ENCODE peak calls at places on chromosomes 12 and 14, in six cellular contexts. One of them, this sample, is unnamed.

GRCh38 chr12:92144631-92145480 is 790 bp downstream of the BTG1 start:
- DNase-seq in stimulated activated CD8-positive, alpha-beta memory T cell treated with anti-CD3 and anti-CD28 coated beads, Interleukin-15, amount 100 ng/mL, for 24 hours: peak
- DNase-seq in AML-193: no peak
- DNase-seq in stimulated activated CD4-positive, alpha-beta T cell treated with anti-CD3 and anti-CD28 coated beads, Interleukin-1b, Interleukin-23, amount 100 ng/mL, for 4 hours: peak
- DNase-seq in A549: no peak
- DNase-seq in right lobe of liver: peak
- DNase-seq in this sample: peak

GRCh38 chr14:91872011-91872476 is 4.7 kb upstream of the TC2N start:
- DNase-seq in stimulated activated CD8-positive, alpha-beta memory T cell treated with anti-CD3 and anti-CD28 coated beads, Interleukin-15, amount 100 ng/mL, for 24 hours: no peak
- DNase-seq in AML-193: no peak
- DNase-seq in stimulated activated CD4-positive, alpha-beta T cell treated with anti-CD3 and anti-CD28 coated beads, Interleukin-1b, Interleukin-23, amount 100 ng/mL, for 4 hours: peak
- DNase-seq in A549: no peak
- DNase-seq in right lobe of liver: peak
- DNase-seq in this sample: no peak

GRCh38 chr14:23432102-23432925 is 3.1 kb downstream of the MYH7 start:
- DNase-seq in stimulated activated CD8-positive, alpha-beta memory T cell treated with anti-CD3 and anti-CD28 coated beads, Interleukin-15, amount 100 ng/mL, for 24 hours: no peak
- DNase-seq in AML-193: no peak
- DNase-seq in stimulated activated CD4-positive, alpha-beta T cell treated with anti-CD3 and anti-CD28 coated beads, Interleukin-1b, Interleukin-23, amount 100 ng/mL, for 4 hours: no peak
- DNase-seq in A549: no peak
- DNase-seq in right lobe of liver: no peak
- DNase-seq in this sample: no peak

GRCh38 chr12:25276199-25276937 is 25.6 kb upstream of the KRAS start:
- DNase-seq in stimulated activated CD8-positive, alpha-beta memory T cell treated with anti-CD3 and anti-CD28 coated beads, Interleukin-15, amount 100 ng/mL, for 24 hours: peak
- DNase-seq in AML-193: no peak
- DNase-seq in stimulated activated CD4-positive, alpha-beta T cell treated with anti-CD3 and anti-CD28 coated beads, Interleukin-1b, Interleukin-23, amount 100 ng/mL, for 4 hours: peak
- DNase-seq in A549: peak
- DNase-seq in right lobe of liver: peak
- DNase-seq in this sample: no peak

GRCh38 chr12:68636268-68636667 is 25.6 kb downstream of the RAP1B start:
- DNase-seq in stimulated activated CD8-positive, alpha-beta memory T cell treated with anti-CD3 and anti-CD28 coated beads, Interleukin-15, amount 100 ng/mL, for 24 hours: no peak
- DNase-seq in AML-193: no peak
- DNase-seq in stimulated activated CD4-positive, alpha-beta T cell treated with anti-CD3 and anti-CD28 coated beads, Interleukin-1b, Interleukin-23, amount 100 ng/mL, for 4 hours: no peak
- DNase-seq in A549: no peak
- DNase-seq in right lobe of liver: no peak
- DNase-seq in this sample: no peak

GRCh38 chr14:87901196-87901595 is 91.8 kb downstream of the GALC start:
- DNase-seq in stimulated activated CD8-positive, alpha-beta memory T cell treated with anti-CD3 and anti-CD28 coated beads, Interleukin-15, amount 100 ng/mL, for 24 hours: no peak
- DNase-seq in AML-193: no peak
- DNase-seq in stimulated activated CD4-positive, alpha-beta T cell treated with anti-CD3 and anti-CD28 coated beads, Interleukin-1b, Interleukin-23, amount 100 ng/mL, for 4 hours: no peak
- DNase-seq in A549: no peak
- DNase-seq in right lobe of liver: no peak
- DNase-seq in this sample: no peak

GRCh38 chr12:65828711-65829339 is 4.5 kb downstream of the HMGA2 start:
- DNase-seq in stimulated activated CD8-positive, alpha-beta memory T cell treated with anti-CD3 and anti-CD28 coated beads, Interleukin-15, amount 100 ng/mL, for 24 hours: no peak
- DNase-seq in AML-193: no peak
- DNase-seq in stimulated activated CD4-positive, alpha-beta T cell treated with anti-CD3 and anti-CD28 coated beads, Interleukin-1b, Interleukin-23, amount 100 ng/mL, for 4 hours: no peak
- DNase-seq in A549: no peak
- DNase-seq in right lobe of liver: no peak
- DNase-seq in this sample: no peak

GRCh38 chr12:117090816-117091711 is 8.2 kb downstream of the TESC start:
- DNase-seq in stimulated activated CD8-positive, alpha-beta memory T cell treated with anti-CD3 and anti-CD28 coated beads, Interleukin-15, amount 100 ng/mL, for 24 hours: no peak
- DNase-seq in AML-193: no peak
- DNase-seq in stimulated activated CD4-positive, alpha-beta T cell treated with anti-CD3 and anti-CD28 coated beads, Interleukin-1b, Interleukin-23, amount 100 ng/mL, for 4 hours: no peak
- DNase-seq in A549: no peak
- DNase-seq in right lobe of liver: peak
- DNase-seq in this sample: no peak

GRCh38 chr12:118145113-118145797 is 9.3 kb downstream of the PEBP1 start:
- DNase-seq in stimulated activated CD8-positive, alpha-beta memory T cell treated with anti-CD3 and anti-CD28 coated beads, Interleukin-15, amount 100 ng/mL, for 24 hours: no peak
- DNase-seq in AML-193: no peak
- DNase-seq in stimulated activated CD4-positive, alpha-beta T cell treated with anti-CD3 and anti-CD28 coated beads, Interleukin-1b, Interleukin-23, amount 100 ng/mL, for 4 hours: no peak
- DNase-seq in A549: no peak
- DNase-seq in right lobe of liver: no peak
- DNase-seq in this sample: no peak